ENCODE peak calls at places on chromosomes 16 and 17, in nine cellular contexts. One of them, this sample, is unnamed.

GRCh38 chr17:30210901-30211300 is 24.6 kb downstream of the SLC6A4 start:
- DNase-seq in HL-60: no peak
- DNase-seq in A549: no peak
- DNase-seq in GM12878: no peak
- DNase-seq in SK-N-SH: no peak
- DNase-seq in GM23338: no peak
- DNase-seq in HCT116: no peak
- DNase-seq in HepG2: no peak
- DNase-seq in K562: no peak
- DNase-seq in this sample: no peak

GRCh38 chr16:68079616-68080344 is 5.4 kb upstream of the NFATC3 start:
- DNase-seq in HL-60: peak; percentile 96
- DNase-seq in A549: no peak
- DNase-seq in GM12878: no peak
- DNase-seq in SK-N-SH: no peak
- DNase-seq in GM23338: no peak
- DNase-seq in HCT116: no peak
- DNase-seq in HepG2: peak; percentile 97
- DNase-seq in K562: peak; percentile 90
- DNase-seq in this sample: no peak

GRCh38 chr16:19286827-19287226 is 1.3 kb downstream of the CLEC19A start:
- DNase-seq in HL-60: no peak
- DNase-seq in A549: no peak
- DNase-seq in GM12878: no peak
- DNase-seq in SK-N-SH: no peak
- DNase-seq in GM23338: no peak
- DNase-seq in HCT116: no peak
- DNase-seq in HepG2: no peak
- DNase-seq in K562: no peak
- DNase-seq in this sample: no peak

GRCh38 chr17:28612936-28613872 is 781 bp downstream of the RSKR start:
- DNase-seq in HL-60: no peak
- DNase-seq in A549: peak; percentile 56
- DNase-seq in GM12878: no peak
- DNase-seq in SK-N-SH: peak; percentile 70
- DNase-seq in GM23338: peak; percentile 82
- DNase-seq in HCT116: no peak
- DNase-seq in HepG2: peak; percentile 52
- DNase-seq in K562: peak; percentile 58
- DNase-seq in this sample: peak; percentile 24

GRCh38 chr17:31357831-31358400 is 33.6 kb upstream of the RAB11FIP4 start:
- DNase-seq in HL-60: no peak
- DNase-seq in A549: no peak
- DNase-seq in GM12878: no peak
- DNase-seq in SK-N-SH: no peak
- DNase-seq in GM23338: no peak
- DNase-seq in HCT116: no peak
- DNase-seq in HepG2: no peak
- DNase-seq in K562: no peak
- DNase-seq in this sample: no peak

GRCh38 chr17:58758890-58759289 is 3.2 kb downstream of the PPM1E start:
- DNase-seq in HL-60: no peak
- DNase-seq in A549: no peak
- DNase-seq in GM12878: no peak
- DNase-seq in SK-N-SH: no peak
- DNase-seq in GM23338: no peak
- DNase-seq in HCT116: no peak
- DNase-seq in HepG2: no peak
- DNase-seq in K562: no peak
- DNase-seq in this sample: no peak

GRCh38 chr17:78151514-78152008 is 5.4 kb downstream of the C17orf99 start:
- DNase-seq in HL-60: no peak
- DNase-seq in A549: peak; percentile 93
- DNase-seq in GM12878: no peak
- DNase-seq in SK-N-SH: no peak
- DNase-seq in GM23338: peak; percentile 44
- DNase-seq in HCT116: no peak
- DNase-seq in HepG2: peak; percentile 70
- DNase-seq in K562: no peak
- DNase-seq in this sample: no peak

GRCh38 chr17:59038734-59039133 is 67.9 kb downstream of the TRIM37 start:
- DNase-seq in HL-60: no peak
- DNase-seq in A549: no peak
- DNase-seq in GM12878: no peak
- DNase-seq in SK-N-SH: no peak
- DNase-seq in GM23338: no peak
- DNase-seq in HCT116: no peak
- DNase-seq in HepG2: no peak
- DNase-seq in K562: no peak
- DNase-seq in this sample: no peak

GRCh38 chr17:27378482-27379200 is 77.6 kb upstream of the KSR1 start:
- DNase-seq in HL-60: no peak
- DNase-seq in A549: no peak
- DNase-seq in GM12878: no peak
- DNase-seq in SK-N-SH: no peak
- DNase-seq in GM23338: no peak
- DNase-seq in HCT116: no peak
- DNase-seq in HepG2: no peak
- DNase-seq in K562: no peak
- DNase-seq in this sample: no peak

DNA sequence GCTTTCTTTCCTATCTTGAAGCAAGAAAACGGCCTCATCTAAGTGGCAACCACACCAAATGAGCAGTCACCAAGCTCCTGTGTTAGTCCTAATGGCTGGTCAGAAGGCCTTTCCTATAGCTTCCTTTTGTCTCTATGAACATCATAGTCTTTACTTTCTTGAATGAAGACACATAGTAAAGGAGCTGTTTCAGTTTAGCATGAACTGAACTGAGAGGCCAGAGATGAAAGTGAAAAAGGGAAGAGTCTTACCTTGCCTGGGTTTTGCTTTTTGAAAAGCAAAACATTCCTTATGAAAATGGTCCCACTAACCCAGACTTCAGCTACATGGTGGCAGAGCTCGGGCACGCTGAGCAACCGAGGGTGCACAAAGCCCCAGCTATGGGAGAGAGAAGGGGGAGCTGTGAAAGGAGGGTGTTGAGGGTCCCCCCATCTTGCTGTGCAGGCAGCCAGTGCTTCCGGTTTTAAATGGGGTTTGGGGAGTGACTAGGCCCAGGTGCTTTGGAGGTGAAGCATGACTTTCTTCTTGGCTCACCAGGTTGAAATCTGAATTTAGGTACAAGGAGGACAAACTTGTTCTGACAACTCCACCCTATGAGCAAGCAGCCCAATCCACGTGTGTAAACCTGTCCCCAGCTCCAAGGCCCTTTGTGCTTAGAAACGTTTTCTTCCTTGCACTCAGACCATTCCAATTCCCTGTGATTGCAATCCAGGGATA is 9.1 kb upstream of the PSMC3IP start:
- DNase-seq in HL-60: no peak
- DNase-seq in A549: no peak
- DNase-seq in GM12878: no peak
- DNase-seq in SK-N-SH: no peak
- DNase-seq in GM23338: no peak
- DNase-seq in HCT116: no peak
- DNase-seq in HepG2: no peak
- DNase-seq in K562: no peak
- DNase-seq in this sample: no peak
- TF ChIP-seq REST in HL-60: no peak
- TF ChIP-seq REST in A549: no peak
- TF ChIP-seq REST in GM12878: no peak
- TF ChIP-seq REST in SK-N-SH: no peak
- TF ChIP-seq REST in GM23338: no peak
- TF ChIP-seq REST in HCT116: no peak
- TF ChIP-seq REST in HepG2: no peak
- TF ChIP-seq REST in K562: no peak
- TF ChIP-seq REST in this sample: no peak

DNA sequence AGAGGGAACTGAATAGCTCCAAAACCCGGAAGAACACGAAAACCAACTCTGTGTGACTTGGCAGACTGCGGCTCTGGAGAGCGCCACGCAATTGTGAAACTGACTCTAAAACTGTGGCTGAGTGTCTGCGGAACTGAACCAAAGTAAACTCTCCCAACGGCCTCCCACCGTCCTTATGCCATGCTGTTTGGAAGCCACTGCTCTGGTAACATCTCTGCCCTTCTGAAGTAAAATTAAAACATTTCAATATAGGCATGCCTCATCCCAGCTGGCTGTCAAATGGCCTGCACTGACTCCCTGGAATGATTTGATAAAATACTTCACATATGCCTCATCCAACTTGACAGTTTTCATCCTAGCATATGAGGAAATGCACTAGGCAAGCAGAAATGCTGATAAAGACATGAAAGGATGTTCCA is 70.2 kb downstream of the PARN start:
- DNase-seq in HL-60: peak; percentile 93
- DNase-seq in A549: no peak
- DNase-seq in GM12878: no peak
- DNase-seq in SK-N-SH: no peak
- DNase-seq in GM23338: no peak
- DNase-seq in HCT116: no peak
- DNase-seq in HepG2: peak; percentile 68
- DNase-seq in K562: no peak
- DNase-seq in this sample: no peak
- TF ChIP-seq REST in HL-60: peak; percentile 7
- TF ChIP-seq REST in A549: no peak
- TF ChIP-seq REST in GM12878: no peak
- TF ChIP-seq REST in SK-N-SH: no peak
- TF ChIP-seq REST in GM23338: no peak
- TF ChIP-seq REST in HCT116: no peak
- TF ChIP-seq REST in HepG2: no peak
- TF ChIP-seq REST in K562: no peak
- TF ChIP-seq REST in this sample: no peak

GRCh38 chr16:929674-930073 is 41.1 kb downstream of the LMF1 start:
- DNase-seq in HL-60: no peak
- DNase-seq in A549: no peak
- DNase-seq in GM12878: no peak
- DNase-seq in SK-N-SH: no peak
- DNase-seq in GM23338: no peak
- DNase-seq in HCT116: no peak
- DNase-seq in HepG2: no peak
- DNase-seq in K562: no peak
- DNase-seq in this sample: no peak

GRCh38 chr16:930076-930475 is 40.7 kb downstream of the LMF1 start:
- DNase-seq in HL-60: no peak
- DNase-seq in A549: no peak
- DNase-seq in GM12878: no peak
- DNase-seq in SK-N-SH: no peak
- DNase-seq in GM23338: no peak
- DNase-seq in HCT116: no peak
- DNase-seq in HepG2: no peak
- DNase-seq in K562: no peak
- DNase-seq in this sample: no peak

GRCh38 chr16:928526-928925 is 42.3 kb downstream of the LMF1 start:
- DNase-seq in HL-60: no peak
- DNase-seq in A549: no peak
- DNase-seq in GM12878: no peak
- DNase-seq in SK-N-SH: no peak
- DNase-seq in GM23338: no peak
- DNase-seq in HCT116: no peak
- DNase-seq in HepG2: no peak
- DNase-seq in K562: no peak
- DNase-seq in this sample: no peak

GRCh38 chr16:930511-930910 is 40.3 kb downstream of the LMF1 start:
- DNase-seq in HL-60: no peak
- DNase-seq in A549: no peak
- DNase-seq in GM12878: no peak
- DNase-seq in SK-N-SH: no peak
- DNase-seq in GM23338: no peak
- DNase-seq in HCT116: no peak
- DNase-seq in HepG2: no peak
- DNase-seq in K562: no peak
- DNase-seq in this sample: no peak

GRCh38 chr16:929227-929669 is 41.5 kb downstream of the LMF1 start:
- DNase-seq in HL-60: no peak
- DNase-seq in A549: no peak
- DNase-seq in GM12878: no peak
- DNase-seq in SK-N-SH: no peak
- DNase-seq in GM23338: peak; percentile 61
- DNase-seq in HCT116: no peak
- DNase-seq in HepG2: no peak
- DNase-seq in K562: no peak
- DNase-seq in this sample: no peak
- TF ChIP-seq REST in HL-60: no peak
- TF ChIP-seq REST in A549: no peak
- TF ChIP-seq REST in GM12878: no peak
- TF ChIP-seq REST in SK-N-SH: no peak
- TF ChIP-seq REST in GM23338: no peak
- TF ChIP-seq REST in HCT116: no peak
- TF ChIP-seq REST in HepG2: no peak
- TF ChIP-seq REST in K562: no peak
- TF ChIP-seq REST in this sample: no peak

GRCh38 chr16:71515026-71515425 is 11.2 kb upstream of the CHST4 start:
- DNase-seq in HL-60: no peak
- DNase-seq in A549: no peak
- DNase-seq in GM12878: no peak
- DNase-seq in SK-N-SH: no peak
- DNase-seq in GM23338: peak; percentile 65
- DNase-seq in HCT116: no peak
- DNase-seq in HepG2: no peak
- DNase-seq in K562: no peak
- DNase-seq in this sample: no peak

GRCh38 chr16:71526111-71526998 is at the start of gene CHST4:
- DNase-seq in HL-60: peak; percentile 53
- DNase-seq in A549: peak; percentile 16
- DNase-seq in GM12878: no peak
- DNase-seq in SK-N-SH: no peak
- DNase-seq in GM23338: peak; percentile 93
- DNase-seq in HCT116: no peak
- DNase-seq in HepG2: no peak
- DNase-seq in K562: no peak
- DNase-seq in this sample: no peak

GRCh38 chr16:71524566-71525553 is 1.4 kb upstream of the CHST4 start:
- DNase-seq in HL-60: no peak
- DNase-seq in A549: no peak
- DNase-seq in GM12878: no peak
- DNase-seq in SK-N-SH: no peak
- DNase-seq in GM23338: peak; percentile 41
- DNase-seq in HCT116: no peak
- DNase-seq in HepG2: no peak
- DNase-seq in K562: no peak
- DNase-seq in this sample: no peak

DNA sequence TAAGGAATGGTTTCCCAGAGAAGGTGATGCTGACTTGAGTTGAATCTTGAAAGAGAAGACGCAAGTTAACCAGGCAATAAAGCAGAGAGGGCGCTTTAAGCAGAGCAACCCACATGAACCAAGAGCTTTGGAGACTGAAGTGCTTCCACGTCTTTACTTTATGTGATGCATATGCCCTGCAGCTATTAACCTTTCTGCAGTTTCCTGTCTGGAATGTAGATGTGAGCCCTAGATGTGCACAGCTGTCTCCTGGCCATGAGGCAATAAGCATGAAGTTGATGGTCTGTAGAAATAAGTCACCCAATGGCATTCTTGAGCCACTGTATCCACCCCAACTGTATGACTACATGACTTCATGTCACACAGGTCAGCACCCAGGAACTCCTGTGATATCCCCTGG is 5.7 kb upstream of the CHST4 start:
- DNase-seq in HL-60: no peak
- DNase-seq in A549: no peak
- DNase-seq in GM12878: no peak
- DNase-seq in SK-N-SH: no peak
- DNase-seq in GM23338: no peak
- DNase-seq in HCT116: no peak
- DNase-seq in HepG2: no peak
- DNase-seq in K562: no peak
- DNase-seq in this sample: no peak
- TF ChIP-seq REST in HL-60: no peak
- TF ChIP-seq REST in A549: no peak
- TF ChIP-seq REST in GM12878: no peak
- TF ChIP-seq REST in SK-N-SH: no peak
- TF ChIP-seq REST in GM23338: no peak
- TF ChIP-seq REST in HCT116: no peak
- TF ChIP-seq REST in HepG2: no peak
- TF ChIP-seq REST in K562: no peak
- TF ChIP-seq REST in this sample: no peak